ENCODE peak calls at places on chromosomes 1 and 21, in eight cellular contexts. One of them, this sample, is unnamed.

GRCh38 chr1:21289700-21290545 is at the start of gene ECE1:
- DNase-seq in H54: peak
- DNase-seq in activated T-helper 1 cell treated with anti-CD3 and anti-CD28 coated beads, Interleukin-12 subunit alpha, Interleukin-12 subunit beta, Interleukin-2, Interleukin-4 antibody, amounts not matched to agents 30 ng/mL and 10 ng/mL and 1 ng/mL, durations not matched to agents 14 hours and 24 hours and 36 hours: peak
- DNase-seq in sciatic nerve: no peak
- DNase-seq in brain microvascular endothelial cell: no peak
- DNase-seq in breast epithelium: no peak
- DNase-seq in activated CD4-positive, alpha-beta T cell treated with anti-CD3 and anti-CD28 coated beads for 36 hours: peak
- DNase-seq in dermis blood vessel endothelial cell: peak
- DNase-seq in this sample: no peak

GRCh38 chr1:242747233-242747632 is 222.7 kb upstream of the PLD5 start:
- DNase-seq in H54: no peak
- DNase-seq in activated T-helper 1 cell treated with anti-CD3 and anti-CD28 coated beads, Interleukin-12 subunit alpha, Interleukin-12 subunit beta, Interleukin-2, Interleukin-4 antibody, amounts not matched to agents 30 ng/mL and 10 ng/mL and 1 ng/mL, durations not matched to agents 14 hours and 24 hours and 36 hours: no peak
- DNase-seq in sciatic nerve: no peak
- DNase-seq in brain microvascular endothelial cell: no peak
- DNase-seq in breast epithelium: no peak
- DNase-seq in activated CD4-positive, alpha-beta T cell treated with anti-CD3 and anti-CD28 coated beads for 36 hours: no peak
- DNase-seq in dermis blood vessel endothelial cell: no peak
- DNase-seq in this sample: no peak

GRCh38 chr1:183863852-183864251 is 58.9 kb downstream of the RGL1 start:
- DNase-seq in H54: no peak
- DNase-seq in activated T-helper 1 cell treated with anti-CD3 and anti-CD28 coated beads, Interleukin-12 subunit alpha, Interleukin-12 subunit beta, Interleukin-2, Interleukin-4 antibody, amounts not matched to agents 30 ng/mL and 10 ng/mL and 1 ng/mL, durations not matched to agents 14 hours and 24 hours and 36 hours: no peak
- DNase-seq in sciatic nerve: no peak
- DNase-seq in brain microvascular endothelial cell: no peak
- DNase-seq in breast epithelium: no peak
- DNase-seq in activated CD4-positive, alpha-beta T cell treated with anti-CD3 and anti-CD28 coated beads for 36 hours: no peak
- DNase-seq in dermis blood vessel endothelial cell: no peak
- DNase-seq in this sample: no peak

GRCh38 chr21:16363563-16363962 is 633.8 kb downstream of the USP25 start:
- DNase-seq in H54: no peak
- DNase-seq in activated T-helper 1 cell treated with anti-CD3 and anti-CD28 coated beads, Interleukin-12 subunit alpha, Interleukin-12 subunit beta, Interleukin-2, Interleukin-4 antibody, amounts not matched to agents 30 ng/mL and 10 ng/mL and 1 ng/mL, durations not matched to agents 14 hours and 24 hours and 36 hours: no peak
- DNase-seq in sciatic nerve: no peak
- DNase-seq in brain microvascular endothelial cell: no peak
- DNase-seq in breast epithelium: no peak
- DNase-seq in activated CD4-positive, alpha-beta T cell treated with anti-CD3 and anti-CD28 coated beads for 36 hours: no peak
- DNase-seq in dermis blood vessel endothelial cell: no peak
- DNase-seq in this sample: no peak

GRCh38 chr21:38242036-38242435 is 14.8 kb upstream of the KCNJ15 start:
- DNase-seq in H54: no peak
- DNase-seq in activated T-helper 1 cell treated with anti-CD3 and anti-CD28 coated beads, Interleukin-12 subunit alpha, Interleukin-12 subunit beta, Interleukin-2, Interleukin-4 antibody, amounts not matched to agents 30 ng/mL and 10 ng/mL and 1 ng/mL, durations not matched to agents 14 hours and 24 hours and 36 hours: no peak
- DNase-seq in sciatic nerve: no peak
- DNase-seq in brain microvascular endothelial cell: no peak
- DNase-seq in breast epithelium: no peak
- DNase-seq in activated CD4-positive, alpha-beta T cell treated with anti-CD3 and anti-CD28 coated beads for 36 hours: no peak
- DNase-seq in dermis blood vessel endothelial cell: no peak
- DNase-seq in this sample: no peak

GRCh38 chr1:27934818-27935549 is at the start of gene SMPDL3B:
- DNase-seq in H54: peak
- DNase-seq in activated T-helper 1 cell treated with anti-CD3 and anti-CD28 coated beads, Interleukin-12 subunit alpha, Interleukin-12 subunit beta, Interleukin-2, Interleukin-4 antibody, amounts not matched to agents 30 ng/mL and 10 ng/mL and 1 ng/mL, durations not matched to agents 14 hours and 24 hours and 36 hours: no peak
- DNase-seq in sciatic nerve: no peak
- DNase-seq in brain microvascular endothelial cell: no peak
- DNase-seq in breast epithelium: peak
- DNase-seq in activated CD4-positive, alpha-beta T cell treated with anti-CD3 and anti-CD28 coated beads for 36 hours: no peak
- DNase-seq in dermis blood vessel endothelial cell: peak
- DNase-seq in this sample: peak

GRCh38 chr1:176364231-176364905 is 98.6 kb upstream of the PAPPA2 start:
- DNase-seq in H54: no peak
- DNase-seq in activated T-helper 1 cell treated with anti-CD3 and anti-CD28 coated beads, Interleukin-12 subunit alpha, Interleukin-12 subunit beta, Interleukin-2, Interleukin-4 antibody, amounts not matched to agents 30 ng/mL and 10 ng/mL and 1 ng/mL, durations not matched to agents 14 hours and 24 hours and 36 hours: no peak
- DNase-seq in sciatic nerve: no peak
- DNase-seq in brain microvascular endothelial cell: no peak
- DNase-seq in breast epithelium: no peak
- DNase-seq in activated CD4-positive, alpha-beta T cell treated with anti-CD3 and anti-CD28 coated beads for 36 hours: no peak
- DNase-seq in dermis blood vessel endothelial cell: no peak
- DNase-seq in this sample: no peak

GRCh38 chr1:53396563-53397268 is 62.5 kb upstream of the DMRTB1 start:
- DNase-seq in H54: no peak
- DNase-seq in activated T-helper 1 cell treated with anti-CD3 and anti-CD28 coated beads, Interleukin-12 subunit alpha, Interleukin-12 subunit beta, Interleukin-2, Interleukin-4 antibody, amounts not matched to agents 30 ng/mL and 10 ng/mL and 1 ng/mL, durations not matched to agents 14 hours and 24 hours and 36 hours: no peak
- DNase-seq in sciatic nerve: peak
- DNase-seq in brain microvascular endothelial cell: no peak
- DNase-seq in breast epithelium: no peak
- DNase-seq in activated CD4-positive, alpha-beta T cell treated with anti-CD3 and anti-CD28 coated beads for 36 hours: no peak
- DNase-seq in dermis blood vessel endothelial cell: no peak
- DNase-seq in this sample: no peak

GRCh38 chr1:94878329-94878728 is 48.6 kb downstream of the CNN3 start:
- DNase-seq in H54: no peak
- DNase-seq in activated T-helper 1 cell treated with anti-CD3 and anti-CD28 coated beads, Interleukin-12 subunit alpha, Interleukin-12 subunit beta, Interleukin-2, Interleukin-4 antibody, amounts not matched to agents 30 ng/mL and 10 ng/mL and 1 ng/mL, durations not matched to agents 14 hours and 24 hours and 36 hours: no peak
- DNase-seq in sciatic nerve: no peak
- DNase-seq in brain microvascular endothelial cell: no peak
- DNase-seq in breast epithelium: no peak
- DNase-seq in activated CD4-positive, alpha-beta T cell treated with anti-CD3 and anti-CD28 coated beads for 36 hours: no peak
- DNase-seq in dermis blood vessel endothelial cell: no peak
- DNase-seq in this sample: no peak

GRCh38 chr21:43712268-43712942 is 6.5 kb upstream of the PDXK start:
- DNase-seq in H54: peak
- DNase-seq in activated T-helper 1 cell treated with anti-CD3 and anti-CD28 coated beads, Interleukin-12 subunit alpha, Interleukin-12 subunit beta, Interleukin-2, Interleukin-4 antibody, amounts not matched to agents 30 ng/mL and 10 ng/mL and 1 ng/mL, durations not matched to agents 14 hours and 24 hours and 36 hours: no peak
- DNase-seq in sciatic nerve: no peak
- DNase-seq in brain microvascular endothelial cell: no peak
- DNase-seq in breast epithelium: peak
- DNase-seq in activated CD4-positive, alpha-beta T cell treated with anti-CD3 and anti-CD28 coated beads for 36 hours: no peak
- DNase-seq in dermis blood vessel endothelial cell: no peak
- DNase-seq in this sample: no peak

GRCh38 chr1:224500802-224501201 is 66.2 kb upstream of the WDR26 start:
- DNase-seq in H54: no peak
- DNase-seq in activated T-helper 1 cell treated with anti-CD3 and anti-CD28 coated beads, Interleukin-12 subunit alpha, Interleukin-12 subunit beta, Interleukin-2, Interleukin-4 antibody, amounts not matched to agents 30 ng/mL and 10 ng/mL and 1 ng/mL, durations not matched to agents 14 hours and 24 hours and 36 hours: no peak
- DNase-seq in sciatic nerve: no peak
- DNase-seq in brain microvascular endothelial cell: no peak
- DNase-seq in breast epithelium: no peak
- DNase-seq in activated CD4-positive, alpha-beta T cell treated with anti-CD3 and anti-CD28 coated beads for 36 hours: peak
- DNase-seq in dermis blood vessel endothelial cell: peak
- DNase-seq in this sample: no peak

GRCh38 chr1:220803401-220804201 is 16.9 kb downstream of the MTARC1 start:
- DNase-seq in H54: peak
- DNase-seq in activated T-helper 1 cell treated with anti-CD3 and anti-CD28 coated beads, Interleukin-12 subunit alpha, Interleukin-12 subunit beta, Interleukin-2, Interleukin-4 antibody, amounts not matched to agents 30 ng/mL and 10 ng/mL and 1 ng/mL, durations not matched to agents 14 hours and 24 hours and 36 hours: no peak
- DNase-seq in sciatic nerve: no peak
- DNase-seq in brain microvascular endothelial cell: peak
- DNase-seq in breast epithelium: no peak
- DNase-seq in activated CD4-positive, alpha-beta T cell treated with anti-CD3 and anti-CD28 coated beads for 36 hours: peak
- DNase-seq in dermis blood vessel endothelial cell: peak
- DNase-seq in this sample: no peak

GRCh38 chr1:204410764-204411450 is 710 bp downstream of the PPP1R15B start:
- DNase-seq in H54: peak
- DNase-seq in activated T-helper 1 cell treated with anti-CD3 and anti-CD28 coated beads, Interleukin-12 subunit alpha, Interleukin-12 subunit beta, Interleukin-2, Interleukin-4 antibody, amounts not matched to agents 30 ng/mL and 10 ng/mL and 1 ng/mL, durations not matched to agents 14 hours and 24 hours and 36 hours: peak
- DNase-seq in sciatic nerve: no peak
- DNase-seq in brain microvascular endothelial cell: peak
- DNase-seq in breast epithelium: peak
- DNase-seq in activated CD4-positive, alpha-beta T cell treated with anti-CD3 and anti-CD28 coated beads for 36 hours: peak
- DNase-seq in dermis blood vessel endothelial cell: peak
- DNase-seq in this sample: peak

GRCh38 chr1:225926551-225927113 is 2.6 kb upstream of the PYCR2 start:
- DNase-seq in H54: no peak
- DNase-seq in activated T-helper 1 cell treated with anti-CD3 and anti-CD28 coated beads, Interleukin-12 subunit alpha, Interleukin-12 subunit beta, Interleukin-2, Interleukin-4 antibody, amounts not matched to agents 30 ng/mL and 10 ng/mL and 1 ng/mL, durations not matched to agents 14 hours and 24 hours and 36 hours: no peak
- DNase-seq in sciatic nerve: no peak
- DNase-seq in brain microvascular endothelial cell: peak
- DNase-seq in breast epithelium: no peak
- DNase-seq in activated CD4-positive, alpha-beta T cell treated with anti-CD3 and anti-CD28 coated beads for 36 hours: no peak
- DNase-seq in dermis blood vessel endothelial cell: no peak
- DNase-seq in this sample: no peak

GRCh38 chr1:189616893-189617292 is 860.8 kb downstream of the BRINP3 start:
- DNase-seq in H54: no peak
- DNase-seq in activated T-helper 1 cell treated with anti-CD3 and anti-CD28 coated beads, Interleukin-12 subunit alpha, Interleukin-12 subunit beta, Interleukin-2, Interleukin-4 antibody, amounts not matched to agents 30 ng/mL and 10 ng/mL and 1 ng/mL, durations not matched to agents 14 hours and 24 hours and 36 hours: no peak
- DNase-seq in sciatic nerve: no peak
- DNase-seq in brain microvascular endothelial cell: peak
- DNase-seq in breast epithelium: no peak
- DNase-seq in activated CD4-positive, alpha-beta T cell treated with anti-CD3 and anti-CD28 coated beads for 36 hours: no peak
- DNase-seq in dermis blood vessel endothelial cell: no peak
- DNase-seq in this sample: no peak

GRCh38 chr1:37717631-37718030 is 25.3 kb downstream of the CDCA8 start:
- DNase-seq in H54: no peak
- DNase-seq in activated T-helper 1 cell treated with anti-CD3 and anti-CD28 coated beads, Interleukin-12 subunit alpha, Interleukin-12 subunit beta, Interleukin-2, Interleukin-4 antibody, amounts not matched to agents 30 ng/mL and 10 ng/mL and 1 ng/mL, durations not matched to agents 14 hours and 24 hours and 36 hours: no peak
- DNase-seq in sciatic nerve: no peak
- DNase-seq in brain microvascular endothelial cell: no peak
- DNase-seq in breast epithelium: no peak
- DNase-seq in activated CD4-positive, alpha-beta T cell treated with anti-CD3 and anti-CD28 coated beads for 36 hours: no peak
- DNase-seq in dermis blood vessel endothelial cell: no peak
- DNase-seq in this sample: no peak

GRCh38 chr1:156851779-156852413 is 7.0 kb downstream of the INSRR start:
- DNase-seq in H54: no peak
- DNase-seq in activated T-helper 1 cell treated with anti-CD3 and anti-CD28 coated beads, Interleukin-12 subunit alpha, Interleukin-12 subunit beta, Interleukin-2, Interleukin-4 antibody, amounts not matched to agents 30 ng/mL and 10 ng/mL and 1 ng/mL, durations not matched to agents 14 hours and 24 hours and 36 hours: no peak
- DNase-seq in sciatic nerve: no peak
- DNase-seq in brain microvascular endothelial cell: no peak
- DNase-seq in breast epithelium: no peak
- DNase-seq in activated CD4-positive, alpha-beta T cell treated with anti-CD3 and anti-CD28 coated beads for 36 hours: no peak
- DNase-seq in dermis blood vessel endothelial cell: no peak
- DNase-seq in this sample: no peak

GRCh38 chr1:47438321-47439150 is 692 bp downstream of the FOXD2 start:
- DNase-seq in H54: no peak
- DNase-seq in activated T-helper 1 cell treated with anti-CD3 and anti-CD28 coated beads, Interleukin-12 subunit alpha, Interleukin-12 subunit beta, Interleukin-2, Interleukin-4 antibody, amounts not matched to agents 30 ng/mL and 10 ng/mL and 1 ng/mL, durations not matched to agents 14 hours and 24 hours and 36 hours: no peak
- DNase-seq in sciatic nerve: no peak
- DNase-seq in brain microvascular endothelial cell: no peak
- DNase-seq in breast epithelium: no peak
- DNase-seq in activated CD4-positive, alpha-beta T cell treated with anti-CD3 and anti-CD28 coated beads for 36 hours: peak
- DNase-seq in dermis blood vessel endothelial cell: no peak
- DNase-seq in this sample: no peak

GRCh38 chr21:44092201-44092600 is 15.0 kb upstream of the PWP2 start:
- DNase-seq in H54: no peak
- DNase-seq in activated T-helper 1 cell treated with anti-CD3 and anti-CD28 coated beads, Interleukin-12 subunit alpha, Interleukin-12 subunit beta, Interleukin-2, Interleukin-4 antibody, amounts not matched to agents 30 ng/mL and 10 ng/mL and 1 ng/mL, durations not matched to agents 14 hours and 24 hours and 36 hours: no peak
- DNase-seq in sciatic nerve: no peak
- DNase-seq in brain microvascular endothelial cell: no peak
- DNase-seq in breast epithelium: peak
- DNase-seq in activated CD4-positive, alpha-beta T cell treated with anti-CD3 and anti-CD28 coated beads for 36 hours: no peak
- DNase-seq in dermis blood vessel endothelial cell: no peak
- DNase-seq in this sample: no peak

GRCh38 chr1:180923024-180923841 is 10.5 kb downstream of the KIAA1614 start:
- DNase-seq in H54: peak
- DNase-seq in activated T-helper 1 cell treated with anti-CD3 and anti-CD28 coated beads, Interleukin-12 subunit alpha, Interleukin-12 subunit beta, Interleukin-2, Interleukin-4 antibody, amounts not matched to agents 30 ng/mL and 10 ng/mL and 1 ng/mL, durations not matched to agents 14 hours and 24 hours and 36 hours: no peak
- DNase-seq in sciatic nerve: no peak
- DNase-seq in brain microvascular endothelial cell: no peak
- DNase-seq in breast epithelium: no peak
- DNase-seq in activated CD4-positive, alpha-beta T cell treated with anti-CD3 and anti-CD28 coated beads for 36 hours: no peak
- DNase-seq in dermis blood vessel endothelial cell: peak
- DNase-seq in this sample: no peak

GRCh38 chr1:213604477-213604876 is 383.3 kb upstream of the PROX1 start:
- DNase-seq in H54: no peak
- DNase-seq in activated T-helper 1 cell treated with anti-CD3 and anti-CD28 coated beads, Interleukin-12 subunit alpha, Interleukin-12 subunit beta, Interleukin-2, Interleukin-4 antibody, amounts not matched to agents 30 ng/mL and 10 ng/mL and 1 ng/mL, durations not matched to agents 14 hours and 24 hours and 36 hours: no peak
- DNase-seq in sciatic nerve: no peak
- DNase-seq in brain microvascular endothelial cell: no peak
- DNase-seq in breast epithelium: no peak
- DNase-seq in activated CD4-positive, alpha-beta T cell treated with anti-CD3 and anti-CD28 coated beads for 36 hours: no peak
- DNase-seq in dermis blood vessel endothelial cell: no peak
- DNase-seq in this sample: no peak

GRCh38 chr1:27349784-27350672 is 8.2 kb downstream of the SYTL1 start:
- DNase-seq in H54: no peak
- DNase-seq in activated T-helper 1 cell treated with anti-CD3 and anti-CD28 coated beads, Interleukin-12 subunit alpha, Interleukin-12 subunit beta, Interleukin-2, Interleukin-4 antibody, amounts not matched to agents 30 ng/mL and 10 ng/mL and 1 ng/mL, durations not matched to agents 14 hours and 24 hours and 36 hours: no peak
- DNase-seq in sciatic nerve: no peak
- DNase-seq in brain microvascular endothelial cell: peak
- DNase-seq in breast epithelium: peak
- DNase-seq in activated CD4-positive, alpha-beta T cell treated with anti-CD3 and anti-CD28 coated beads for 36 hours: peak
- DNase-seq in dermis blood vessel endothelial cell: peak
- DNase-seq in this sample: peak

GRCh38 chr1:62391369-62391971 is 45.4 kb upstream of the USP1 start:
- DNase-seq in H54: peak
- DNase-seq in activated T-helper 1 cell treated with anti-CD3 and anti-CD28 coated beads, Interleukin-12 subunit alpha, Interleukin-12 subunit beta, Interleukin-2, Interleukin-4 antibody, amounts not matched to agents 30 ng/mL and 10 ng/mL and 1 ng/mL, durations not matched to agents 14 hours and 24 hours and 36 hours: no peak
- DNase-seq in sciatic nerve: no peak
- DNase-seq in brain microvascular endothelial cell: peak
- DNase-seq in breast epithelium: no peak
- DNase-seq in activated CD4-positive, alpha-beta T cell treated with anti-CD3 and anti-CD28 coated beads for 36 hours: peak
- DNase-seq in dermis blood vessel endothelial cell: peak
- DNase-seq in this sample: peak

GRCh38 chr1:201371841-201372240 is 5.6 kb downstream of the TNNT2 start:
- DNase-seq in H54: no peak
- DNase-seq in activated T-helper 1 cell treated with anti-CD3 and anti-CD28 coated beads, Interleukin-12 subunit alpha, Interleukin-12 subunit beta, Interleukin-2, Interleukin-4 antibody, amounts not matched to agents 30 ng/mL and 10 ng/mL and 1 ng/mL, durations not matched to agents 14 hours and 24 hours and 36 hours: no peak
- DNase-seq in sciatic nerve: no peak
- DNase-seq in brain microvascular endothelial cell: no peak
- DNase-seq in breast epithelium: no peak
- DNase-seq in activated CD4-positive, alpha-beta T cell treated with anti-CD3 and anti-CD28 coated beads for 36 hours: no peak
- DNase-seq in dermis blood vessel endothelial cell: no peak
- DNase-seq in this sample: no peak

GRCh38 chr1:93180723-93181613 is at the start of gene CCDC18:
- DNase-seq in H54: peak
- DNase-seq in activated T-helper 1 cell treated with anti-CD3 and anti-CD28 coated beads, Interleukin-12 subunit alpha, Interleukin-12 subunit beta, Interleukin-2, Interleukin-4 antibody, amounts not matched to agents 30 ng/mL and 10 ng/mL and 1 ng/mL, durations not matched to agents 14 hours and 24 hours and 36 hours: peak
- DNase-seq in sciatic nerve: no peak
- DNase-seq in brain microvascular endothelial cell: peak
- DNase-seq in breast epithelium: no peak
- DNase-seq in activated CD4-positive, alpha-beta T cell treated with anti-CD3 and anti-CD28 coated beads for 36 hours: peak
- DNase-seq in dermis blood vessel endothelial cell: peak
- DNase-seq in this sample: no peak

GRCh38 chr1:221634010-221634409 is 107.9 kb downstream of the DUSP10 start:
- DNase-seq in H54: no peak
- DNase-seq in activated T-helper 1 cell treated with anti-CD3 and anti-CD28 coated beads, Interleukin-12 subunit alpha, Interleukin-12 subunit beta, Interleukin-2, Interleukin-4 antibody, amounts not matched to agents 30 ng/mL and 10 ng/mL and 1 ng/mL, durations not matched to agents 14 hours and 24 hours and 36 hours: no peak
- DNase-seq in sciatic nerve: no peak
- DNase-seq in brain microvascular endothelial cell: no peak
- DNase-seq in breast epithelium: no peak
- DNase-seq in activated CD4-positive, alpha-beta T cell treated with anti-CD3 and anti-CD28 coated beads for 36 hours: no peak
- DNase-seq in dermis blood vessel endothelial cell: no peak
- DNase-seq in this sample: no peak

GRCh38 chr1:38028105-38028591 is 15.6 kb downstream of the UTP11 start:
- DNase-seq in H54: no peak
- DNase-seq in activated T-helper 1 cell treated with anti-CD3 and anti-CD28 coated beads, Interleukin-12 subunit alpha, Interleukin-12 subunit beta, Interleukin-2, Interleukin-4 antibody, amounts not matched to agents 30 ng/mL and 10 ng/mL and 1 ng/mL, durations not matched to agents 14 hours and 24 hours and 36 hours: peak
- DNase-seq in sciatic nerve: no peak
- DNase-seq in brain microvascular endothelial cell: no peak
- DNase-seq in breast epithelium: no peak
- DNase-seq in activated CD4-positive, alpha-beta T cell treated with anti-CD3 and anti-CD28 coated beads for 36 hours: peak
- DNase-seq in dermis blood vessel endothelial cell: no peak
- DNase-seq in this sample: no peak

GRCh38 chr1:11485191-11485590 is 6.2 kb downstream of the DISP3 start:
- DNase-seq in H54: no peak
- DNase-seq in activated T-helper 1 cell treated with anti-CD3 and anti-CD28 coated beads, Interleukin-12 subunit alpha, Interleukin-12 subunit beta, Interleukin-2, Interleukin-4 antibody, amounts not matched to agents 30 ng/mL and 10 ng/mL and 1 ng/mL, durations not matched to agents 14 hours and 24 hours and 36 hours: no peak
- DNase-seq in sciatic nerve: no peak
- DNase-seq in brain microvascular endothelial cell: no peak
- DNase-seq in breast epithelium: no peak
- DNase-seq in activated CD4-positive, alpha-beta T cell treated with anti-CD3 and anti-CD28 coated beads for 36 hours: no peak
- DNase-seq in dermis blood vessel endothelial cell: no peak
- DNase-seq in this sample: no peak

GRCh38 chr1:59408608-59409007 is 111.7 kb downstream of the FGGY start:
- DNase-seq in H54: no peak
- DNase-seq in activated T-helper 1 cell treated with anti-CD3 and anti-CD28 coated beads, Interleukin-12 subunit alpha, Interleukin-12 subunit beta, Interleukin-2, Interleukin-4 antibody, amounts not matched to agents 30 ng/mL and 10 ng/mL and 1 ng/mL, durations not matched to agents 14 hours and 24 hours and 36 hours: no peak
- DNase-seq in sciatic nerve: no peak
- DNase-seq in brain microvascular endothelial cell: no peak
- DNase-seq in breast epithelium: no peak
- DNase-seq in activated CD4-positive, alpha-beta T cell treated with anti-CD3 and anti-CD28 coated beads for 36 hours: no peak
- DNase-seq in dermis blood vessel endothelial cell: no peak
- DNase-seq in this sample: no peak

GRCh38 chr1:185695299-185695698 is 38.9 kb upstream of the HMCN1 start:
- DNase-seq in H54: no peak
- DNase-seq in activated T-helper 1 cell treated with anti-CD3 and anti-CD28 coated beads, Interleukin-12 subunit alpha, Interleukin-12 subunit beta, Interleukin-2, Interleukin-4 antibody, amounts not matched to agents 30 ng/mL and 10 ng/mL and 1 ng/mL, durations not matched to agents 14 hours and 24 hours and 36 hours: no peak
- DNase-seq in sciatic nerve: no peak
- DNase-seq in brain microvascular endothelial cell: no peak
- DNase-seq in breast epithelium: no peak
- DNase-seq in activated CD4-positive, alpha-beta T cell treated with anti-CD3 and anti-CD28 coated beads for 36 hours: no peak
- DNase-seq in dermis blood vessel endothelial cell: peak
- DNase-seq in this sample: no peak

GRCh38 chr1:165884690-165885304 is 57.4 kb downstream of the UCK2 start:
- DNase-seq in H54: no peak
- DNase-seq in activated T-helper 1 cell treated with anti-CD3 and anti-CD28 coated beads, Interleukin-12 subunit alpha, Interleukin-12 subunit beta, Interleukin-2, Interleukin-4 antibody, amounts not matched to agents 30 ng/mL and 10 ng/mL and 1 ng/mL, durations not matched to agents 14 hours and 24 hours and 36 hours: no peak
- DNase-seq in sciatic nerve: no peak
- DNase-seq in brain microvascular endothelial cell: no peak
- DNase-seq in breast epithelium: no peak
- DNase-seq in activated CD4-positive, alpha-beta T cell treated with anti-CD3 and anti-CD28 coated beads for 36 hours: no peak
- DNase-seq in dermis blood vessel endothelial cell: peak
- DNase-seq in this sample: no peak

GRCh38 chr1:7873801-7874795 is 21.2 kb upstream of the UTS2 start:
- DNase-seq in H54: no peak
- DNase-seq in activated T-helper 1 cell treated with anti-CD3 and anti-CD28 coated beads, Interleukin-12 subunit alpha, Interleukin-12 subunit beta, Interleukin-2, Interleukin-4 antibody, amounts not matched to agents 30 ng/mL and 10 ng/mL and 1 ng/mL, durations not matched to agents 14 hours and 24 hours and 36 hours: no peak
- DNase-seq in sciatic nerve: no peak
- DNase-seq in brain microvascular endothelial cell: no peak
- DNase-seq in breast epithelium: no peak
- DNase-seq in activated CD4-positive, alpha-beta T cell treated with anti-CD3 and anti-CD28 coated beads for 36 hours: no peak
- DNase-seq in dermis blood vessel endothelial cell: no peak
- DNase-seq in this sample: no peak

GRCh38 chr1:205983925-205984725 is 19.1 kb downstream of the RAB7B start:
- DNase-seq in H54: peak
- DNase-seq in activated T-helper 1 cell treated with anti-CD3 and anti-CD28 coated beads, Interleukin-12 subunit alpha, Interleukin-12 subunit beta, Interleukin-2, Interleukin-4 antibody, amounts not matched to agents 30 ng/mL and 10 ng/mL and 1 ng/mL, durations not matched to agents 14 hours and 24 hours and 36 hours: no peak
- DNase-seq in sciatic nerve: peak
- DNase-seq in brain microvascular endothelial cell: no peak
- DNase-seq in breast epithelium: peak
- DNase-seq in activated CD4-positive, alpha-beta T cell treated with anti-CD3 and anti-CD28 coated beads for 36 hours: peak
- DNase-seq in dermis blood vessel endothelial cell: peak
- DNase-seq in this sample: peak

GRCh38 chr1:21095918-21096426 is 80.7 kb downstream of the EIF4G3 start:
- DNase-seq in H54: no peak
- DNase-seq in activated T-helper 1 cell treated with anti-CD3 and anti-CD28 coated beads, Interleukin-12 subunit alpha, Interleukin-12 subunit beta, Interleukin-2, Interleukin-4 antibody, amounts not matched to agents 30 ng/mL and 10 ng/mL and 1 ng/mL, durations not matched to agents 14 hours and 24 hours and 36 hours: no peak
- DNase-seq in sciatic nerve: no peak
- DNase-seq in brain microvascular endothelial cell: no peak
- DNase-seq in breast epithelium: no peak
- DNase-seq in activated CD4-positive, alpha-beta T cell treated with anti-CD3 and anti-CD28 coated beads for 36 hours: no peak
- DNase-seq in dermis blood vessel endothelial cell: no peak
- DNase-seq in this sample: no peak